ENCODE peak calls at places on chromosomes 5 and 9, in five cellular contexts. U is stimulated activated naive CD4-positive, alpha-beta T cell; F is HEK293T; H is T-helper 17 cell; P is globus pallidus. S is an unnamed sample.

GRCh38 chr5:90528704-90529233 is 615 bp downstream of the LYSMD3 start:
- DNase-seq in H (no peak), F (peak), P (no peak), U (peak), S (peak)

GRCh38 chr5:111129938-111130337 is 37.8 kb downstream of the WDR36 start:
- DNase-seq in U (no peak), F (no peak), P (no peak), H (no peak), S (no peak)

GRCh38 chr5:147455822-147456221 is 54.0 kb downstream of the DPYSL3 start:
- DNase-seq in H (no peak), F (no peak), P (no peak), U (no peak), S (no peak)

GRCh38 chr9:116394070-116394469 is 240.5 kb downstream of the PAPPA start:
- DNase-seq in P (no peak), H (no peak), F (no peak), U (no peak), S (no peak)

GRCh38 chr5:125189451-125190051 is 443.1 kb upstream of the ZNF608 start:
- DNase-seq in U (no peak), H (no peak), F (no peak), P (no peak), S (no peak)

GRCh38 chr5:63919763-63920478 is 42.3 kb downstream of the HTR1A start:
- DNase-seq in F (no peak), H (no peak), U (no peak), P (no peak), S (no peak)

GRCh38 chr9:125410522-125410894 is 148.9 kb downstream of the GAPVD1 start:
- DNase-seq in H (no peak), P (no peak), U (no peak), F (no peak), S (no peak)

GRCh38 chr5:96331210-96331609 is 101.8 kb downstream of the PCSK1 start:
- DNase-seq in P (no peak), U (no peak), F (no peak), H (no peak), S (no peak)

GRCh38 chr9:137488330-137488653 is 29.2 kb upstream of the NSMF start:
- DNase-seq in P (no peak), F (no peak), H (no peak), U (no peak), S (no peak)

GRCh38 chr5:103927739-103928138 is 365.1 kb upstream of the NUDT12 start:
- DNase-seq in P (no peak), U (no peak), H (no peak), F (no peak), S (no peak)

GRCh38 chr5:52893105-52893504 is 96.0 kb upstream of the ITGA2 start:
- DNase-seq in F (no peak), H (no peak), P (no peak), U (no peak), S (no peak)

GRCh38 chr5:169934990-169935389 is 45.3 kb downstream of the INSYN2B start:
- DNase-seq in F (no peak), H (no peak), U (no peak), P (no peak), S (no peak)